ENCODE peak calls at places on chromosome 18, in four cellular contexts. H is A549, C is GM12878, G is HepG2. F is an unnamed sample.

GRCh38 chr18:4107049-4107459 is 348.1 kb downstream of the DLGAP1 start:
- DNase-seq in H (no peak), C (no peak), G (no peak), F (no peak)

GRCh38 chr18:61953161-61953560 is 60.4 kb upstream of the RNF152 start:
- DNase-seq in H (no peak), C (no peak), G (no peak), F (no peak)

GRCh38 chr18:37533647-37534565 is 31.7 kb downstream of the CELF4 start:
- DNase-seq in G (no peak), C (no peak), H (no peak), F (peak; percentile 29)

GRCh38 chr18:10798727-10799435 is 273.1 kb downstream of the NAPG start:
- DNase-seq in H (peak; percentile 63), C (no peak), G (peak; percentile 19), F (peak; percentile 17)

GRCh38 chr18:22668496-22668895 is 250.8 kb upstream of the CTAGE1 start:
- DNase-seq in C (no peak), G (no peak), H (no peak), F (peak; percentile 13)

GRCh38 chr18:30999186-30999585 is 43.4 kb downstream of the DSC3 start:
- DNase-seq in C (no peak), G (no peak), H (no peak), F (no peak)

GRCh38 chr18:13608791-13609552 is 117.4 kb downstream of the FAM210A start:
- DNase-seq in H (no peak), G (no peak), C (no peak), F (no peak)

GRCh38 chr18:48136544-48137353 is 206.3 kb upstream of the SMAD2 start:
- DNase-seq in C (no peak), H (no peak), G (no peak), F (peak; percentile 8)

GRCh38 chr18:13653746-13654455 is 72.5 kb downstream of the FAM210A start:
- DNase-seq in H (no peak), C (no peak), G (no peak), F (no peak)

GRCh38 chr18:75464356-75464755 is 36.9 kb upstream of the SMIM21 start:
- DNase-seq in H (no peak), G (no peak), C (no peak), F (no peak)

GRCh38 chr18:6219116-6219717 is 195.5 kb downstream of the L3MBTL4 start:
- DNase-seq in G (peak; percentile 24), C (no peak), H (peak; percentile 32), F (peak; percentile 36)

GRCh38 chr18:28412521-28412920 is 235.6 kb upstream of the CDH2 start:
- DNase-seq in G (no peak), C (no peak), H (no peak), F (no peak)

GRCh38 chr18:74532511-74533025 is 1.7 kb upstream of the CNDP1 start:
- DNase-seq in H (no peak), C (no peak), G (no peak), F (no peak)

GRCh38 chr18:52481116-52481515 is 141.1 kb downstream of the DCC start:
- DNase-seq in H (no peak), C (no peak), G (no peak), F (no peak)

GRCh38 chr18:267380-267687 is 513 bp downstream of the THOC1 start:
- DNase-seq in H (peak; percentile 32), C (no peak), G (no peak), F (no peak)

GRCh38 chr18:54532962-54533361 is 58.1 kb upstream of the DYNAP start:
- DNase-seq in C (no peak), G (no peak), H (no peak), F (no peak)

GRCh38 chr18:12278765-12279682 is 24.9 kb downstream of the CIDEA start:
- DNase-seq in H (no peak), C (no peak), G (peak; percentile 74), F (no peak)

GRCh38 chr18:48796491-48797205 is 154.1 kb downstream of the SMAD7 start:
- DNase-seq in H (no peak), G (no peak), C (no peak), F (no peak)

GRCh38 chr18:52652451-52652850 is 312.5 kb downstream of the DCC start:
- DNase-seq in C (no peak), G (no peak), H (no peak), F (no peak)

GRCh38 chr18:71374294-71374693 is 1085.4 kb downstream of the SOCS6 start:
- DNase-seq in G (no peak), H (no peak), C (no peak), F (no peak)

GRCh38 chr18:36330435-36331049 is 33.0 kb downstream of the FHOD3 start:
- DNase-seq in G (no peak), C (no peak), H (no peak), F (no peak)

GRCh38 chr18:79928563-79928960 is 22.9 kb downstream of the SLC66A2 start:
- DNase-seq in H (no peak), C (no peak), G (no peak), F (no peak)

GRCh38 chr18:12374398-12374797 is 2.6 kb downstream of the AFG3L2 start:
- DNase-seq in H (no peak), C (no peak), G (no peak), F (peak; percentile 34)

GRCh38 chr18:58222439-58223125 is 178.6 kb downstream of the NEDD4L start:
- DNase-seq in H (no peak), C (no peak), G (no peak), F (no peak)

GRCh38 chr18:58221060-58221725 is 177.2 kb downstream of the NEDD4L start:
- DNase-seq in C (no peak), G (peak; percentile 81), H (peak; percentile 86), F (peak; percentile 84)

GRCh38 chr18:9925369-9925768 is 11.6 kb downstream of the VAPA start:
- DNase-seq in G (no peak), C (no peak), H (no peak), F (no peak)

GRCh38 chr18:5145168-5145857 is 51.7 kb downstream of the AKAIN1 start:
- DNase-seq in G (no peak), C (no peak), H (no peak), F (no peak)

GRCh38 chr18:21004721-21005120 is 106.9 kb downstream of the ROCK1 start:
- DNase-seq in G (no peak), H (peak; percentile 4), C (no peak), F (no peak)

GRCh38 chr18:75216212-75216925 is 5.8 kb downstream of the TSHZ1 start:
- DNase-seq in H (no peak), C (no peak), G (no peak), F (no peak)

GRCh38 chr18:33596178-33596854 is 18.3 kb downstream of the ASXL3 start:
- DNase-seq in H (no peak), G (no peak), C (no peak), F (no peak)

GRCh38 chr18:21194871-21195771 is 46.9 kb upstream of the GREB1L start:
- DNase-seq in G (peak; percentile 24), C (no peak), H (peak; percentile 29), F (peak; percentile 14)

GRCh38 chr18:62979172-62979571 is 263.8 kb downstream of the PHLPP1 start:
- DNase-seq in H (no peak), G (no peak), C (no peak), F (no peak)
- TF ChIP-seq JUNB in H (no peak), G (no peak), C (no peak), F (no peak)

GRCh38 chr18:57211776-57212175 is 64.9 kb downstream of the BOD1L2 start:
- DNase-seq in C (no peak), G (no peak), H (no peak), F (no peak)

GRCh38 chr18:57210711-57211411 is 64.0 kb downstream of the BOD1L2 start:
- DNase-seq in C (no peak), H (peak; percentile 30), G (peak; percentile 9), F (no peak)

GRCh38 chr18:57209697-57210096 is 62.8 kb downstream of the BOD1L2 start:
- DNase-seq in C (no peak), H (no peak), G (no peak), F (no peak)

GRCh38 chr18:57211412-57211750 is 64.5 kb downstream of the BOD1L2 start:
- DNase-seq in C (no peak), H (no peak), G (no peak), F (no peak)

DNA sequence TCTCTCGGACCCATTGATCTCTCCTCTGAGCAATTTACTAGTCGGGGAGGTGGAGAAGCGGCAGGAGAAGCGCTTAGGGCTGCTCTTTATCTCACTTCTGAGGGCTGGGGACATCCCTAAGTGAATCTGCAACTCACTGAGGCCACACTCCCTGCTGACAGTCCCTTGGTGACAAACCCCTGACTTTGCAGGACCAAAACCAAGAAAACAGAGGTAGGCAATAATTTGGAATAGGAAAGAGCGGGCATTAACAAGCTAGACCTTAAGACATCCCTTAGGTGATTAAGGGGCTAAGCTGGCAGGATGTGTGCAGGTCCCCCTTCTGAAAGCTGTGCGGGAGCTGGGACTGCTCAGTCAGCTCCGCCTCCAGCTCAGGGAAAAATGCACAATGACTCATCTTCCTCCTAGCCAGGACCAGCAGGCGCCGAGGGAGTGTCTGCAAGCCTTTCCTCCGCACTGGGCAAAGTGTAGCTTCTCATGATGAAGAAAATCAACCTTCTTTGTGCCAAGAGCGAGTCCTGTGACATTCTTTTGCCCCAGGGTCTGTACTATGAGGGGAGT is 63.3 kb downstream of the BOD1L2 start:
- DNase-seq in H (peak; percentile 76), G (peak; percentile 45), C (no peak), F (peak; percentile 5)
- TF ChIP-seq MYC in H (no peak), G (no peak), C (no peak), F (no peak)

GRCh38 chr18:42950732-42951131 is 164.8 kb downstream of the RIT2 start:
- DNase-seq in G (no peak), H (no peak), C (no peak), F (no peak)
- H3K4me2 ChIP-seq in G (no peak overlapping the region), H (no peak overlapping the region), C (no peak overlapping the region), F (no peak overlapping the region)

GRCh38 chr18:46754661-46755292 is 2.1 kb downstream of the ST8SIA5 start:
- DNase-seq in G (peak; percentile 2), C (no peak), H (no peak), F (peak; percentile 9)
- TF ChIP-seq JUNB in G (no peak), C (no peak), H (no peak), F (no peak)

GRCh38 chr18:63319383-63320040 is at the start of gene BCL2:
- DNase-seq in H (peak; percentile 18), C (no peak), G (no peak), F (peak; percentile 28)
- TF ChIP-seq MYC in H (no peak), C (no peak), G (no peak), F (no peak)

GRCh38 chr18:76530846-76531245 is 35.8 kb upstream of the ZNF516 start:
- DNase-seq in H (no peak), G (no peak), C (no peak), F (no peak)
- H3K4me2 ChIP-seq in H (no peak overlapping the region), G (no peak overlapping the region), C (no peak overlapping the region), F (no peak overlapping the region)

GRCh38 chr18:69880083-69880482 is 67.6 kb downstream of the CD226 start:
- DNase-seq in C (no peak), H (no peak), G (no peak), F (no peak)

GRCh38 chr18:69885381-69885780 is 62.3 kb downstream of the CD226 start:
- DNase-seq in C (no peak), G (no peak), H (no peak), F (no peak)

GRCh38 chr18:69885841-69886531 is 61.7 kb downstream of the CD226 start:
- DNase-seq in H (no peak), C (peak; percentile 72), G (peak; percentile 48), F (no peak)

GRCh38 chr18:69883781-69884180 is 63.9 kb downstream of the CD226 start:
- DNase-seq in H (no peak), C (no peak), G (no peak), F (no peak)

GRCh38 chr18:69882965-69883668 is 64.6 kb downstream of the CD226 start:
- DNase-seq in G (no peak), H (no peak), C (no peak), F (no peak)
- TF ChIP-seq JUNB in G (no peak), H (no peak), C (peak; percentile 86), F (no peak)

GRCh38 chr18:2963048-2963447 is 49.9 kb downstream of the LPIN2 start:
- DNase-seq in C (no peak), H (no peak), G (no peak), F (no peak)
- TF ChIP-seq MYC in C (no peak), H (no peak), G (no peak), F (no peak)

F was measured in K562.